ENCODE peak calls at places on chromosomes 6 and 20, in four cellular contexts. G is psoas muscle, D is prostate gland, F is adrenal gland. E is an unnamed sample.

GRCh38 chr6:114989279-114989964 is 646.6 kb upstream of the HS3ST5 start:
- DNase-seq in G (no peak), F (no peak), D (no peak), E (peak; percentile 9)

GRCh38 chr6:163945813-163946212 is 531.3 kb downstream of the QKI start:
- DNase-seq in F (no peak), G (no peak), D (peak; percentile 61), E (no peak)

GRCh38 chr6:118284736-118285360 is 263.2 kb upstream of the PLN start:
- DNase-seq in D (no peak), G (no peak), F (no peak), E (no peak)

GRCh38 chr6:38799529-38800184 is 84.5 kb downstream of the DNAH8 start:
- DNase-seq in D (no peak), G (no peak), F (no peak), E (no peak)

GRCh38 chr20:1833728-1834726 is 61.2 kb upstream of the SIRPA start:
- DNase-seq in F (no peak), D (no peak), G (no peak), E (no peak)

GRCh38 chr6:132892929-132893771 is 78.8 kb downstream of the RPS12 start:
- DNase-seq in F (no peak), D (no peak), G (no peak), E (no peak)

GRCh38 chr6:132683543-132683942 is 24.6 kb upstream of the TAAR1 start:
- DNase-seq in D (no peak), G (no peak), F (no peak), E (no peak)

GRCh38 chr6:149750136-149750609 is 632 bp downstream of the PCMT1 start:
- DNase-seq in D (peak; percentile 24), F (peak; percentile 38), G (peak; percentile 49), E (no peak)

GRCh38 chr20:33848391-33848790 is 37.2 kb downstream of the CHMP4B start:
- DNase-seq in F (no peak), D (no peak), G (no peak), E (no peak)

GRCh38 chr6:148128014-148128730 is 214.5 kb upstream of the SASH1 start:
- DNase-seq in F (no peak), D (no peak), G (no peak), E (no peak)

GRCh38 chr20:36259177-36259835 is 23.0 kb downstream of the AAR2 start:
- DNase-seq in D (no peak), G (no peak), F (no peak), E (no peak)

GRCh38 chr20:16257813-16258430 is 315.3 kb downstream of the KIF16B start:
- DNase-seq in D (no peak), F (no peak), G (no peak), E (no peak)

GRCh38 chr6:144602523-144603180 is 317.5 kb downstream of the UTRN start:
- DNase-seq in D (no peak), F (no peak), G (no peak), E (peak; percentile 20)

GRCh38 chr6:13495112-13495765 is 7.8 kb upstream of the GFOD1 start:
- DNase-seq in D (no peak), G (no peak), F (no peak), E (no peak)

GRCh38 chr20:5430670-5431069 is 113.9 kb upstream of the PROKR2 start:
- DNase-seq in F (no peak), D (no peak), G (no peak), E (no peak)

GRCh38 chr6:4402477-4402976 is 267.2 kb upstream of the ECI2 start:
- DNase-seq in G (peak; percentile 42), D (no peak), F (peak; percentile 79), E (no peak)

GRCh38 chr6:105087571-105088211 is 92.1 kb downstream of the POPDC3 start:
- DNase-seq in F (no peak), G (no peak), D (peak; percentile 62), E (peak; percentile 31)

GRCh38 chr6:43268782-43269272 is 25.5 kb downstream of the TTBK1 start:
- DNase-seq in F (no peak), G (no peak), D (no peak), E (no peak)

GRCh38 chr6:155678361-155678760 is 222.7 kb upstream of the NOX3 start:
- DNase-seq in D (no peak), F (no peak), G (no peak), E (no peak)

DNA sequence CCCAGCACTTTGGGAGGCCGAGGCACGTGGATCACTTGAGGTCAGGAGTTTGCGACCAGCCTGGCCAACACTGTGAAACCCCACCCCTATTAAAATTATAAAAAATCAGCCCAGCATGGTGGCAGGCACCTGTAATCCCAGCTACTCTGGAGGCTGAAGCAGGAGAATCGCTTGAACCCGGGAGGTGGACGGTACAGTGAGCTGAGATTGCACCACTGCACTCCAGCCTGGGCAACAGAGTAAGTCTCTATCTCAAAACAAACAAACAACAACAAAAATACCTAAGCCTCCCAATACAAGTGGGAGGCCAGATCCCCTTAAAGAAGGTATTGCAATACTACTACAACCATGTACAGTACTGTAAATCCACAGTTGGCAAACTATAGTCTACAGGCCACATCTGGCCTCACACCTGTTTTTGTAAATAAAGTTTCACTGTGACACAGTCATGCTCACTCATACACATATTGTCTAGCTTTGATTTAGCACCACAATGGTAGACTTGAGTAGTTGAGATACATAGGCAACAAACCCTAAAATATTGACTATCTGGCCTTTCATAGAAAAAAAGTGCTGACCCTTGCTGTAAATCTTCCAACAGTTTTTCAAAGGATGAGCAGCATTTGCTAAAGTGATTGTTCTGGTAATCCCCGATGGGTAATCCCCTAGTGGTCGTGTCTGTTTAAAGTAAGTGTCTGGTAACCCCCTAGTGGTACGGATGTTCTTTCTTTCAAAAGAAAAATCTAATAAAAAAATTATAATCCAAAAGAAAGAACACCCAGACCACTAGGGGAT is 202.0 kb downstream of the RNGTT start:
- DNase-seq in G (no peak), D (no peak), F (no peak), E (no peak)
- H3K4me3 ChIP-seq in G (no peak overlapping the region), D (no peak overlapping the region), F (no peak overlapping the region), E (no peak overlapping the region)

DNA sequence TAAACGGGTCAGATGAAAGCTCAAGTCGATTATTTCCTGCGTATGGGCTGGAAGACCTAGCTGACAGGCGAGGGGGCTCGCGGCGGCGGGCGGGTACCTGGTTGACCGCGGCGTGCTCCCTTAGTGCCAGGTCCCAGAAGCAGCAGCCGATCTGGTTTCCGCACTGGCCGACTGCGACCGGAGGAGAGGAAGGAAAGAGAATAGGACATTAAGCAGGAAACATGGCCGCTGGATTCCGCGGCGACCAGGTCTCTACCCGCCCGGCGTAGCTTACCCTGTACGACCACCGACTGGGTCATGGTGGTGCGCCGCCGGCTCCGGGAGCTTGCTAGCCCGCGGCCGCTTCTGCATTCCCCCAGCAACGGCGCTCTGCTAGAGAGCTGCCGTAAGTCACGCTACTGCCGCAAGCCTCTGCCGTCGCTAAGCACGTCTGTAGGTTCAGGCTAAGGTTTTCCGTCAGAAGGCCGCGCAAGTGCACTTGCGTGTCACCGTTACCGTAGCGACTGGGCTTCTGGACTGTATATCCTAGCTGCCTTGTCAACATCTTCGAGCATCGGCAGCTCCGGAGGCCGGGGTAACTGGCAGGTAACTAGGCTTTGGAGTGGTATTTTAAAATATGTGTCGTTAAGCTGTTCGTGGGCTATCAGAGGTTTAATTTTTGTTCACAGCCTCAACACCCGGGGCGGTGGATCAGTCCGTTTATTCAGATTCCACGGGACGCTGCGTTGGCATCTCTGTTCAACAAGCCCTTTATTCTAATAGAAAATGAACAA is at the start of the genes FAM229B and TUBE1:
- DNase-seq in F (peak; percentile 94), G (peak; percentile 90), D (peak; percentile 91), E (peak; percentile 93)
- H3K4me1 ChIP-seq in F (peaks cover 21% of the 10 kb centered on the region), G (peaks cover 10% of the 10 kb centered on the region), D (no peaks in the 10 kb centered on the region), E (peaks cover 15% of the 10 kb centered on the region)

GRCh38 chr20:41889125-41889870 is 271.1 kb upstream of the CHD6 start:
- DNase-seq in D (no peak), G (no peak), F (no peak), E (no peak)

GRCh38 chr20:41892031-41892430 is 273.9 kb upstream of the CHD6 start:
- DNase-seq in D (no peak), G (no peak), F (no peak), E (no peak)

GRCh38 chr20:41887500-41887899 is 269.3 kb upstream of the CHD6 start:
- DNase-seq in D (no peak), F (no peak), G (no peak), E (no peak)

GRCh38 chr20:41888434-41888833 is 270.3 kb upstream of the CHD6 start:
- DNase-seq in F (no peak), D (no peak), G (no peak), E (no peak)

DNA sequence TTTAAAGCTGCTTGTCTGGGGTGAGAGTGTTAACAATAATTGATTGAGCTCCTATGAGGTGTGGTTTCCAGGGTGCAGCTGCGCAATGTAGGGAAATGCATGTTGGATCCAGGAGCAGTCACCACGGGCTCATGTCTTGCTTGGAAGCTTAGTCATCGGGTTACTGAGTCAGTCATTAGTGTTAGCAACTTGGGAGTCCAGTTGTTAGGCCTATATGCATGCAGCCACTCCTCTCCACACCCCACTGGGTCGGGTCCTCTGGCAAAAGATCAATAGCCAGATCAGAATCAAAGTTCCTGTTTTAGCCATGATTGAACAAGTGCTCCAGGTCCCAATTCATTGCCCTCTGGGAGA is 271.7 kb upstream of the CHD6 start:
- DNase-seq in G (no peak), D (no peak), F (no peak), E (no peak)
- H3K27ac ChIP-seq in G (no peak overlapping the region), D (no peak overlapping the region), F (no peak overlapping the region), E (no peak overlapping the region)

GRCh38 chr20:38085031-38085430 is 51.5 kb downstream of the RPRD1B start:
- DNase-seq in F (no peak), G (no peak), D (no peak), E (no peak)

GRCh38 chr20:38084425-38084951 is 50.9 kb downstream of the RPRD1B start:
- DNase-seq in G (no peak), F (no peak), D (peak; percentile 37), E (no peak)

GRCh38 chr20:38081575-38081974 is 48.0 kb downstream of the RPRD1B start:
- DNase-seq in F (no peak), D (no peak), G (no peak), E (no peak)

GRCh38 chr20:38082894-38083293 is 49.3 kb downstream of the RPRD1B start:
- DNase-seq in D (no peak), G (no peak), F (no peak), E (no peak)

GRCh38 chr20:38083338-38084048 is 49.9 kb downstream of the RPRD1B start:
- DNase-seq in D (no peak), G (no peak), F (no peak), E (no peak)
- H3K4me3 ChIP-seq in D (no peak overlapping the region), G (no peak overlapping the region), F (no peak overlapping the region), E (no peak overlapping the region)

GRCh38 chr20:54110041-54110440 is 39.6 kb upstream of the BCAS1 start:
- DNase-seq in G (no peak), F (no peak), D (no peak), E (no peak)
- H3K4me1 ChIP-seq in G (no peaks in the 10 kb centered on the region), F (no peaks in the 10 kb centered on the region), D (no peaks in the 10 kb centered on the region), E (no peaks in the 10 kb centered on the region)

GRCh38 chr6:3079700-3080099 is 11.4 kb downstream of the RIPK1 start:
- DNase-seq in D (no peak), G (no peak), F (no peak), E (no peak)

GRCh38 chr6:3073382-3073781 is 5.1 kb downstream of the RIPK1 start:
- DNase-seq in D (no peak), F (no peak), G (no peak), E (no peak)

GRCh38 chr6:3077430-3077829 is 9.1 kb downstream of the RIPK1 start:
- DNase-seq in G (no peak), F (no peak), D (no peak), E (no peak)

GRCh38 chr6:3075522-3076113 is 7.3 kb downstream of the RIPK1 start:
- DNase-seq in D (no peak), G (no peak), F (no peak), E (no peak)

GRCh38 chr6:3076320-3076719 is 8.0 kb downstream of the RIPK1 start:
- DNase-seq in F (no peak), G (no peak), D (no peak), E (no peak)
- H3K27ac ChIP-seq in F (no peak overlapping the region), G (no peak overlapping the region), D (no peak overlapping the region), E (no peak overlapping the region)

GRCh38 chr6:84417261-84417660 is 189.8 kb upstream of the CEP162 start:
- DNase-seq in F (no peak), G (no peak), D (no peak), E (no peak)
- H3K4me3 ChIP-seq in F (no peak overlapping the region), G (no peak overlapping the region), D (no peak overlapping the region), E (no peak overlapping the region)